ENCODE peak calls at places on chromosomes 5 and 9, in four cellular contexts. F is MM.1S, Z is GM12864, N is foreskin fibroblast. S is an unnamed sample.
A peak's percentile ranks its signal among the peaks of the same experiment; 100 is the strongest.

GRCh38 chr5:94744906-94745305 is 126.4 kb downstream of the SLF1 start:
- DNase-seq in F (no peak), Z (no peak), N (no peak), S (no peak)

GRCh38 chr9:88051138-88051537 is 76.8 kb upstream of the CDK20 start:
- DNase-seq in F (no peak), Z (no peak), N (no peak), S (no peak)

GRCh38 chr5:24208540-24209141 is 436.1 kb downstream of the CDH10 start:
- DNase-seq in F (no peak), Z (no peak), N (no peak), S (no peak)

GRCh38 chr5:71924980-71925379 is 182.3 kb upstream of the MAP1B start:
- DNase-seq in F (no peak), Z (no peak), N (peak; percentile 57), S (no peak)

GRCh38 chr5:136810198-136810823 is 445.0 kb upstream of the TRPC7 start:
- DNase-seq in F (no peak), Z (no peak), N (peak; percentile 89), S (no peak)

GRCh38 chr9:85377751-85378289 is 363.9 kb downstream of the AGTPBP1 start:
- DNase-seq in F (no peak), Z (no peak), N (peak; percentile 32), S (no peak)

GRCh38 chr9:7935666-7936065 is 136.1 kb upstream of the DMAC1 start:
- DNase-seq in F (peak; percentile 63), Z (no peak), N (peak; percentile 20), S (peak; percentile 6)

GRCh38 chr9:124110307-124110915 is 98.8 kb downstream of the LHX2 start:
- DNase-seq in F (peak; percentile 70), Z (no peak), N (peak; percentile 79), S (peak; percentile 77)

GRCh38 chr5:178991190-178992145 is 3.7 kb downstream of the GRM6 start:
- DNase-seq in F (no peak), Z (no peak), N (no peak), S (no peak)

GRCh38 chr9:76249309-76249708 is 144.9 kb downstream of the RFK start:
- DNase-seq in F (no peak), Z (no peak), N (no peak), S (no peak)

GRCh38 chr5:59062986-59063683 is 480.3 kb downstream of the RAB3C start:
- DNase-seq in F (no peak), Z (no peak), N (peak; percentile 31), S (no peak)

GRCh38 chr9:117448066-117448465 is 33.2 kb upstream of the ASTN2 start:
- DNase-seq in F (no peak), Z (no peak), N (no peak), S (no peak)

GRCh38 chr5:53017383-53017782 is 28.2 kb downstream of the ITGA2 start:
- DNase-seq in F (no peak), Z (no peak), N (no peak), S (no peak)

DNA sequence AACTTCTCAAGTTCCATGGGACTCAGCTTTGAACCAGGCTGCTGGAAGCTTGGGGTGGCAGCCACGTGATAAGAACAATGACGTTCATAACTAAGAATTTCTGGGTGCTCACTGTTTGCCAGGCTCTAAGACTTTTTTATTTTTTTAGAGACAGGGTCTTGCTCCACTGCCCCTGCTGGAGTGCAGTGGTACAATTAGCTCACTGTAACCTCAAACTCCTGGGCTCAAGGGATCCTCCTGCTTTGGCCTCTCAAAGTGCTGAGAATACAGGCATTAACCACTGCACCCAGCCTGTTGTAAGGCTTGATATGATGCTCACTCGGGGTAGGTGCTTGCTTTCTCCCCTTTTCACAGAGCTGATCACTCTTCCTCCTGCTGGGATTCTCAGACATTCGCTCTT is 38.7 kb downstream of the PTPN3 start:
- DNase-seq in F (no peak), Z (no peak), N (no peak), S (no peak)
- TF ChIP-seq CTCF in F (no peak), Z (peak; percentile 19), N (no peak), S (no peak)

DNA sequence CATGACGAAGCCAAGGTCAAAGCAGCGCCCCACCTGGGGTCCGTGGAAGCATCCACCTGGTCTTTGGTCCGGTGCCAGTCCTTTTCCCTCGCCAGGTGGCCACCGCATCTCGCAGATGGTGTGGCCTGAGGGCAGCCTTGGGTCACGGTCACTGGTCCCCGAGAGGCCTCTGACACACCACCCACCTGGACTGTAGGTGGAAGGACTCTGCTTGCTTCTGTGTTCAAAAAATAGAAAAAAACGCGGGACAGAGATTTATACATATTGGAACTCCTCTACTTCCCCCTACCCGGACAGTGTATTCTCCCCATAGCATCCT is 466 bp upstream of the TTC39B start:
- DNase-seq in F (no peak), Z (no peak), N (no peak), S (no peak)
- TF ChIP-seq CTCF in F (peak; percentile 8), Z (no peak), N (no peak), S (no peak)

DNA sequence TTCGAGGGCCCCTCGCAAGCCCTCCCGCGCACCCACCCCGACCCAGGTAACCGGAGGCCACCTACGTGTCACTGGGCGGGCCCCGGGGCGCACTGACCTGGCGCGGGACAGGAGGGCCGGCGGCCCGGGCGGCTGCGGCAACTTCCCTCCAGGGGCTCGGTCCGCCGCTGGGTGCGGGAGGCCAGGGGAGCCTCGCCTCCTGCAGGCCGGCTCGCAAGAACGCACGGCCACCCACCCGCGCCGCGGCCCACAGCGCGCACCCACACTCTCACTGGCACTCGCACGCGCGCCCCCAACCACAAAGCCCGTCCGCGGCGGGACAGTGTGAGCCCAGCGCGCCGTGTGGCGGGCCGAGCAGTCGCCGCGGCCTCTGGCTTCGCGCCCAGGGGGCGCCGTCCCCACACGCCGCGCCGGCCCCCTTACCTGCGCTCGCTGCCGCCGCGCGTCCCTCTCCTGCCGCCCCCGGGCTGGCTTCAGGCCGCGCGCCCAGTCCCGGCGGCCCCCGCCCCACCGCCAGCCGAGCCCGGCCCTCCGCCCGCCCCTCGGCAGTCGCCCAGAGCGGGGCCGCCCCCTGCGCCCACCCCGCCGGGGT is 430 bp downstream of the LPAR1 start:
- DNase-seq in F (peak; percentile 36), Z (no peak), N (peak; percentile 77), S (peak; percentile 69)
- TF ChIP-seq CTCF in F (peak; percentile 29), Z (peak; percentile 11), N (no peak), S (peak; percentile 36)

DNA sequence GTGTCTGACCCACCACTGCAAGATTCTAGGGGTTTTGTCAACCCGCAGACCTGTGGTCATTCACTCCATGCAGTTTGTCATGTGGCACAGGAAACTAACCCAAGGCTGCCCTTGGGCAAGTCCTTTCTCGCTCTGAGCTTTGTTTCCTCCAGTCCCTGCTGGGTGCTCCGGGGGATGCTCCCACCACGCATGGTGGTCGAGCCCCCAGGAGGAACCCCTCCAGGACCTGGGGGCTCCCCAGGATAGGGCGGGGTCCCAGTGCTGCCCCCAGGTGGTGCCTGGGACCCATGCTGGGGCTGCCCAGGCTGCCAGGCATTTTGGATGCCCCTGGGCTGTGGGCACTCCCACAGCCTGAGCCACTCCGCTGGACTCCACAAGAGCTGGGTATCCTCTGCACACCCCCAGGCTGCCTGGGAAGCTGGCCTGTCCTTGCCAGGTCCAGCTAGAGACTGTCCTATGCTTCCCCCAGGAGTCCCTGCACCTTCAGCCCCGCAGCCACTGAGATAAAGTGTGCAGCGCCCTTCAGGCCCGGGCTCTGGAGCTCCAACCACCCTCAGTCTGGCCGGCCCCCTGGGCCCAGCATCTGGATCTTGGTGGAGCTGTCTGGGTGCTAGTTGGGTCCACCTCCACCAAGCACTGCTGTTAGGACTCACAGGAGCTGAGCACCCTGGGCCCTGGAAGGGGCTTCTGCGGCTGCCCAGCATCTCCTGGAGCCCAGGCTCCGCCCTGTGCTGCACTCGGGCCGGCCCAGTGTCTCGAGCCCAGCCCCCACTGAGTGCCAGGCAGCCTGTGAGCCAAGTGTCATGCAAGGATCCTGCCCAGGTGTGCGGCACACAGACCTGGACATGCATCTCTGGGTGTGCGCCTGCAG is 104.3 kb downstream of the PHF2 start:
- DNase-seq in F (no peak), Z (no peak), N (no peak), S (peak; percentile 5)
- TF ChIP-seq CTCF in F (peak; percentile 15), Z (no peak), N (no peak), S (no peak)

GRCh38 chr5:79201206-79201605 is 34.7 kb upstream of the JMY start:
- DNase-seq in F (no peak), Z (no peak), N (no peak), S (no peak)
- TF ChIP-seq CTCF in F (no peak), Z (no peak), N (no peak), S (no peak)

DNA sequence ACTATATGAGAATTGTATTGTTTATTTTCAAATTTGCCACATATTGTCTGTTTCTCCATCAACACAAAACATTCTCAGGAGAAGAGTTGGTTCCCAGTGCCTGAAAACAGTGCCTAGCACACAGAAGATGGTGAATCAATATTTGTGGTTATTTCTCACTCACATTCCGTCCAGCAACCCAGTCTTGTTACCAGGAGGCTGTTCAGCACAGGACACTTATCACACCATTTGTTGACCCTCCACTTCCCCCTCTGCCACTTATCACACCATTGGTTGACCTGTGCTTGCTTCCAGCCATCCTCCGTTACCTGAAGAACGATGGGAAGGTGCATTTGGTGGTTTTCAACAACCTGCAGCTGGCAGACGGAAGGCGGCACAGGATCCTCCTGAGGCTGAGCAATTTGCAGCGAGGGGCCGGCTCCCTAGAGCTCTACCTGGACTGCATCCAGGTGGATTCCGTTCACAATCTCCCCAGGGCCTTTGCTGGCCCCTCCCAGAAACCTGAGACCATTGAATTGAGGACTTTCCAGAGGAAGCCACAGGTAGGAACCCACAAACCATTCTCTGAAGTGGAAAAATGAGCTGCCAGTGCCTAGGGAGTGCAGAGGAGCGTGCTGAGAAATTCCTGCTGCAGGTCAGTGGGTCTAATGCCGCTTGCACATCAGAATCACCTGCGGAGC is 20.5 kb downstream of the THBS4 start:
- DNase-seq in F (no peak), Z (no peak), N (no peak), S (no peak)
- TF ChIP-seq CTCF in F (no peak), Z (no peak), N (no peak), S (no peak)

GRCh38 chr5:116343961-116344360 is 230.7 kb downstream of the SEMA6A start:
- DNase-seq in F (no peak), Z (no peak), N (no peak), S (no peak)
- TF ChIP-seq CTCF in F (no peak), Z (no peak), N (no peak), S (no peak)

GRCh38 chr5:173144200-173145176 is at the start of gene BNIP1:
- DNase-seq in F (peak; percentile 98), Z (peak; percentile 84), N (peak; percentile 97), S (peak; percentile 92)
- TF ChIP-seq CTCF in F (peak; percentile 81), Z (peak; percentile 96), N (peak; percentile 98), S (peak; percentile 94)

GRCh38 chr5:132177691-132178149 is 49.9 kb downstream of the P4HA2 start:
- DNase-seq in F (no peak), Z (no peak), N (no peak), S (no peak)

GRCh38 chr5:132179410-132179809 is 48.2 kb downstream of the P4HA2 start:
- DNase-seq in F (no peak), Z (no peak), N (no peak), S (peak; percentile 42)

GRCh38 chr5:132176543-132176945 is 51.1 kb downstream of the P4HA2 start:
- DNase-seq in F (peak; percentile 12), Z (no peak), N (no peak), S (no peak)

GRCh38 chr5:132180134-132180745 is 47.4 kb downstream of the P4HA2 start:
- DNase-seq in F (peak; percentile 55), Z (no peak), N (peak; percentile 83), S (peak; percentile 74)

DNA sequence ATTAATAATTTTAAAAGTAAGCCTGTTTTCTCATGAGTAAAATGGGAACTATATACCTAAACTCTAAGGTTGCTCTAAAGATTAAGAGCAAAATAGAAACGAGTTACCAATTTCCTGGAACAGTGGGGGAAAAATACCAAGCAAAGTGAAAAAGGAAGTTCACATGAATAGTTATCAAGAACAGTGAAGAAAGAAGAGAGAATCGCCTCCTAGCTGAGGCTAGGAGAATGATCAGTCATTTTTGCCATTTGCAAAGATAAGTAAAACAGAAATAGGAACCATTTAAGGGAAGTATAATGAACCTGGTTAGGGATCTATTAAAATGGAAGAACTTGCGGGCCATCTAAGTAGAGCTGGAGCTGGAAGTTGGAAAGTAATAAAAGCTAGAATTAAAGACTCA is 50.7 kb downstream of the P4HA2 start:
- DNase-seq in F (peak; percentile 21), Z (peak; percentile 22), N (peak; percentile 44), S (peak; percentile 59)
- TF ChIP-seq CTCF in F (peak; percentile 48), Z (peak; percentile 33), N (peak; percentile 25), S (no peak)

S was measured in GM20000.